ENCODE peak calls at places on chromosomes 13 and 19, in four cellular contexts. One of them, this sample, is unnamed. For H3K36me3, the result is how much of the 10 kb centered on the place peaks cover.

GRCh38 chr19:33905473-33905936 is 108.8 kb downstream of the KCTD15 start:
- DNase-seq in ovary: no peak
- DNase-seq in thyroid gland: peak
- DNase-seq in stomach: no peak
- DNase-seq in this sample: peak

GRCh38 chr13:50990540-50991506 is 81.2 kb downstream of the RNASEH2B start:
- DNase-seq in thyroid gland: no peak
- DNase-seq in ovary: peak
- DNase-seq in stomach: no peak
- DNase-seq in this sample: peak

GRCh38 chr19:55283548-55284393 is at the start of gene BRSK1:
- DNase-seq in thyroid gland: no peak
- DNase-seq in ovary: no peak
- DNase-seq in stomach: peak
- DNase-seq in this sample: peak

GRCh38 chr13:113765241-113765910 is 6.3 kb downstream of the TMEM255B start:
- DNase-seq in thyroid gland: no peak
- DNase-seq in ovary: no peak
- DNase-seq in stomach: no peak
- DNase-seq in this sample: peak

GRCh38 chr13:113835461-113836274 is 28.2 kb downstream of the GAS6 start:
- DNase-seq in ovary: no peak
- DNase-seq in thyroid gland: no peak
- DNase-seq in stomach: no peak
- DNase-seq in this sample: no peak

GRCh38 chr13:102704238-102704750 is 9.4 kb upstream of the METTL21C start:
- DNase-seq in stomach: no peak
- DNase-seq in ovary: no peak
- DNase-seq in thyroid gland: no peak
- DNase-seq in this sample: no peak

GRCh38 chr19:31292639-31293185 is 56.5 kb downstream of the TSHZ3 start:
- DNase-seq in thyroid gland: no peak
- DNase-seq in stomach: no peak
- DNase-seq in ovary: no peak
- DNase-seq in this sample: no peak

GRCh38 chr19:54388803-54389144 is 24.0 kb upstream of the LAIR1 start:
- DNase-seq in stomach: no peak
- DNase-seq in thyroid gland: no peak
- DNase-seq in ovary: no peak
- DNase-seq in this sample: no peak

GRCh38 chr13:104014803-104015645 is 948.8 kb upstream of the SLC10A2 start:
- DNase-seq in stomach: no peak
- DNase-seq in ovary: no peak
- DNase-seq in thyroid gland: no peak
- DNase-seq in this sample: no peak

GRCh38 chr13:54078271-54078670 is 1049.7 kb downstream of the OLFM4 start:
- DNase-seq in stomach: no peak
- DNase-seq in ovary: no peak
- DNase-seq in thyroid gland: no peak
- DNase-seq in this sample: no peak

GRCh38 chr13:43229506-43229905 is 206.1 kb downstream of the DNAJC15 start:
- DNase-seq in thyroid gland: no peak
- DNase-seq in stomach: no peak
- DNase-seq in ovary: no peak
- DNase-seq in this sample: no peak

GRCh38 chr19:35596366-35596999 is 10.5 kb downstream of the PMIS2 start:
- DNase-seq in ovary: no peak
- DNase-seq in thyroid gland: no peak
- DNase-seq in stomach: no peak
- DNase-seq in this sample: no peak

DNA sequence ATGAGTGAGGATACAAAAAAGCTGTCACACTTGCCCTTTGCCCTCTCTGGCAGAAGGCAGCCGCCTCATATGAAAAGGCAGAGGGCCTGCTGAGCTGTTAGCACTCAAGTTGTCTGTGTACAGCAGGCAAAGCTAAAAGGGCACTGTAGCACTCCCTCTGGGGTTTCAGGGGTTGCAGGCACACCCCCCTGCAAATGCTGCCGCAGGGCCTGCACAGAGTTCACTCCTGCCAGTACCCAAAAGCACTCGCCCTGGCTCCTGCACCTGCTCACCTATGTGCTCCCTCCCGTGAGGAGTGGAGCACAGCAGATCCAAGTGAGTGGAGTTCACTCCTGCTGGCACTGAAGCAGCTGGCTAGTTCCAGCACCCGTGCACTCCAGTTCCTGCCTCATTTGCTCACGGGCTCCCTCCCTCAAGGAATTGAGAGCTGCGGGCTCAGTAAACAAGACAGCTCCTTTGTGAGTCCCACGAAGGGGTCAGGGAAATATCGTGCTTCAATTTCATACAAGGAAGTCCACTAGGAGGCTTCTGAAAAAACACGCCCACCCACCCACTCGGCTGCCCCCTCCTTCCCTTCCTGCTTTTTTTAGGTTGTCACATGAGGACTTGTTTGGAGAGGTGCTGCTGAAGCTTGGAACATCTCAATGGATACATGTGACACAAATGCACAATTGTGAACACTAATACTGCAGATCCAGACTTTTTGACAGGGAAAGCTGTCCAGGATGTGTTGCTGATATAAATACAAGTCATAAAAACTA is 9.9 kb upstream of the RCBTB2 start:
- DNase-seq in thyroid gland: peak
- DNase-seq in ovary: peak
- DNase-seq in stomach: peak
- DNase-seq in this sample: peak
- TF ChIP-seq CTCF in thyroid gland: no peak
- TF ChIP-seq CTCF in ovary: no peak
- TF ChIP-seq CTCF in stomach: no peak
- TF ChIP-seq CTCF in this sample: peak

GRCh38 chr13:41467546-41467945 is 10.2 kb downstream of the RGCC start:
- DNase-seq in stomach: no peak
- DNase-seq in thyroid gland: no peak
- DNase-seq in ovary: no peak
- DNase-seq in this sample: no peak
- TF ChIP-seq POLR2A in stomach: no peak
- TF ChIP-seq POLR2A in thyroid gland: no peak
- TF ChIP-seq POLR2A in ovary: no peak
- TF ChIP-seq POLR2A in this sample: no peak

DNA sequence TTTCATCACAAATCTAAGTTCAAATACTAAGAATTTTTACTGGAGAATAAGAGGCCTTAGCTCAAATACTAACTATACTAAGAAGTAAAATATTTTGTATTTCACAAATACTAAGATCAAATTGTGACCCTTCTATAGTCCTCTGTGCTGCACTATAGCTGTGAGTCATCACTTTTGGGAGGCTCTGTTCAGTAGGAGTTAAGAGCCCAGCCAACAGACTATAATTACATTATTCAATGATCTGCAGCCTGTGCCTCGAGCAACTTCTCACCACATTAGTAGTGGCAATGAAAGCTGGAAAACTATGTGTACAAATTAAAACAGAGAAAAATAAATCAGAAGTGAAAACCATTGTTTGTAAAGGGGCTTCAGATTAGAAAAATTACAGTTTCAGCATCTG is 147.3 kb upstream of the GPC6 start:
- DNase-seq in ovary: no peak
- DNase-seq in stomach: no peak
- DNase-seq in thyroid gland: no peak
- DNase-seq in this sample: no peak
- H3K36me3 ChIP-seq in ovary: under half
- H3K36me3 ChIP-seq in stomach: under half
- H3K36me3 ChIP-seq in thyroid gland: under half
- H3K36me3 ChIP-seq in this sample: under half

GRCh38 chr13:41973247-41973741 is 12.4 kb upstream of the VWA8 start:
- DNase-seq in stomach: no peak
- DNase-seq in thyroid gland: peak
- DNase-seq in ovary: no peak
- DNase-seq in this sample: peak
- TF ChIP-seq CTCF in stomach: no peak
- TF ChIP-seq CTCF in thyroid gland: no peak
- TF ChIP-seq CTCF in ovary: no peak
- TF ChIP-seq CTCF in this sample: peak

GRCh38 chr19:676007-676342 is 217 bp upstream of the FSTL3 start:
- DNase-seq in thyroid gland: no peak
- DNase-seq in ovary: no peak
- DNase-seq in stomach: no peak
- DNase-seq in this sample: no peak

GRCh38 chr19:674282-675151 is 1.7 kb upstream of the FSTL3 start:
- DNase-seq in stomach: no peak
- DNase-seq in thyroid gland: no peak
- DNase-seq in ovary: no peak
- DNase-seq in this sample: no peak

GRCh38 chr19:677201-677600 is 1.0 kb downstream of the FSTL3 start:
- DNase-seq in stomach: peak
- DNase-seq in thyroid gland: peak
- DNase-seq in ovary: peak
- DNase-seq in this sample: peak

GRCh38 chr19:677601-678380 is 1.6 kb downstream of the FSTL3 start:
- DNase-seq in ovary: no peak
- DNase-seq in stomach: no peak
- DNase-seq in thyroid gland: no peak
- DNase-seq in this sample: no peak

DNA sequence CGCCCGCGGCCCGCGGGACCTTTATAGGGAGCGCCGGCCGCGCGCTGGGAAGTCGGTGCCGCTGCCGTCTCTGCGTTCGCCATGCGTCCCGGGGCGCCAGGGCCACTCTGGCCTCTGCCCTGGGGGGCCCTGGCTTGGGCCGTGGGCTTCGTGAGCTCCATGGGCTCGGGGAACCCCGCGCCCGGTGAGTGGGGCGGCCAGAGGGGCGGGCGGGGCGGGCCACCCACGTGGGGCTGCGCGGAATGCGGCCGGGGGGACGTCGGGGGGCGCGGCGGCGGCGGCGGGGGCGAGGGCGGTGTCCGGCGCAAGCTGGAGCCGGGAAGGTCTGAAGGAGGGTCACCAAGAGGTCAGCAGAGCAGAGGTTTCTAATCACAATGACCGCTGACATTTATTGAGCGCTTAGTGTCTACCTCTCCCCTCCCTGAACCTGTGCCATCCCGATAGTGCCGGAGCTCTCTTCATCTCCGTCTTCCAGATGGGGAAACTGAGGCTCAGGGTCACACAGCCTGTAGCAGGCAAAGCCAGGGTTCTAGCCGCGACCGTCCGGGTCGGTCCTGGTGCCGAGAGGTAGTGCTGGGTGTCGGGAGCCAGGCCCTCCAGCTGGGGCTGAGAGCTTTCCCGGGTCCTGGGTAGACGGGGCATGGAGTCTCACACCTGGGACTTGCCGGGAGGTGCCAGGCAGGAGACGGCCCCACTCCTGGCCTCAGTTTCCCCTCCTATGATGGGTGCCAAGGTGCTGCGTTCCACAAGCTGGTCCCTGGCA is at the start of gene FSTL3:
- DNase-seq in stomach: no peak
- DNase-seq in ovary: no peak
- DNase-seq in thyroid gland: no peak
- DNase-seq in this sample: no peak
- TF ChIP-seq POLR2A in stomach: no peak
- TF ChIP-seq POLR2A in ovary: peak
- TF ChIP-seq POLR2A in thyroid gland: peak
- TF ChIP-seq POLR2A in this sample: no peak

GRCh38 chr13:83563499-83563898 is 318.8 kb downstream of the SLITRK1 start:
- DNase-seq in thyroid gland: no peak
- DNase-seq in ovary: no peak
- DNase-seq in stomach: no peak
- DNase-seq in this sample: no peak
- H3K36me3 ChIP-seq in thyroid gland: under half
- H3K36me3 ChIP-seq in ovary: under half
- H3K36me3 ChIP-seq in stomach: under half
- H3K36me3 ChIP-seq in this sample: under half

GRCh38 chr19:58408152-58409009 is at the start of gene ZNF584:
- DNase-seq in ovary: peak
- DNase-seq in thyroid gland: peak
- DNase-seq in stomach: peak
- DNase-seq in this sample: peak

GRCh38 chr19:58407658-58408151 is 744 bp upstream of the ZNF584 start:
- DNase-seq in stomach: no peak
- DNase-seq in thyroid gland: no peak
- DNase-seq in ovary: peak
- DNase-seq in this sample: no peak

GRCh38 chr19:58409010-58409790 is 751 bp downstream of the ZNF584 start:
- DNase-seq in thyroid gland: peak
- DNase-seq in stomach: no peak
- DNase-seq in ovary: peak
- DNase-seq in this sample: no peak

GRCh38 chr19:58401825-58402433 is 6.5 kb downstream of the RNF225 start:
- DNase-seq in stomach: no peak
- DNase-seq in thyroid gland: no peak
- DNase-seq in ovary: no peak
- DNase-seq in this sample: no peak

GRCh38 chr19:58406818-58407657 is 1.4 kb upstream of the ZNF584 start:
- DNase-seq in ovary: no peak
- DNase-seq in thyroid gland: no peak
- DNase-seq in stomach: no peak
- DNase-seq in this sample: no peak
- TF ChIP-seq CTCF in ovary: no peak
- TF ChIP-seq CTCF in thyroid gland: no peak
- TF ChIP-seq CTCF in stomach: peak
- TF ChIP-seq CTCF in this sample: peak

GRCh38 chr19:23762884-23763711 is 4.4 kb upstream of the ZNF681 start:
- DNase-seq in thyroid gland: peak
- DNase-seq in ovary: peak
- DNase-seq in stomach: peak
- DNase-seq in this sample: peak

GRCh38 chr19:23762548-23762883 is 3.8 kb upstream of the ZNF681 start:
- DNase-seq in stomach: no peak
- DNase-seq in thyroid gland: no peak
- DNase-seq in ovary: no peak
- DNase-seq in this sample: no peak

DNA sequence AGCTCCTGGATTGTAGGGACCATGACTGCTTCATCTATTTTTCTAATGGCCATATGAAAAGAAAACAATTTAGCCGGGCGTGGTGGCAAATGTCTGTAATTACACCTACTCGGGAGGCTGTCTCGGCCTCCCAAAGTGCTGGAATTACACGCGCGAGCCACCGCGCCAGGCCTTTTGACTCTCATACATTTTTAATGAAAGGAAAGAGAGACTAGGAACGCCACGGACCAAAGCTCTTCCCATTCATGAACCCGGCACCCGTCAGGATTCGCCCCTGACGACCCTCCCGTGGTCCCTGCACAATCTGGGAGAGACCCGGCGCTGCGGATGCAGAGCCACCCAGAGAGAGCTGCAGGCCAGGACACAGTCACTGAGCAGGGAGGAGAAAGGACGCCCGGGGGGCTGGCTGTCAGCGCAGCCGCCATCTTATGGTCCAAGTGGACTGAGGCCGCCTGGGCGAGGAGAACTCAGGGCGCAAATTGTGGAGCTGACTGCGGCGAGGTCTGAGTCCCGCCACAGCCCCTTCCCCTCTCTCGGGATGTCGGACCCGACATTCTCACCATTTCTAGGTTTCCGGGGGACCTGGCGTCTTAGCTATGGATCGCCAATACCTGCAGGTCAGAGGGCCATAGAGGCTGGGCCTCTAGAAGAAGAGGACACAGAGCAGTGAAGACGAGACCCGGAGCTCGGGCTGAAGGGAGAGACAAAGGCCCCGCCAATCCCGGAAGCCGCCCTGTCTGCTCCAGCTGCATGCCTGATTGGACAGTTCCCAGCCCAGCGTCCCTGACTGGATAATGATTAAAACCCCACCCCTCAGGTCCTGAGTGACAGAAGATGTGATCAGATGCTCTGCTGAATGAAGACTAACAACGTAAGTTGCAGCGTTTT is at the start of gene ZNF681:
- DNase-seq in stomach: peak
- DNase-seq in ovary: peak
- DNase-seq in thyroid gland: peak
- DNase-seq in this sample: peak
- TF ChIP-seq POLR2A in stomach: no peak
- TF ChIP-seq POLR2A in ovary: no peak
- TF ChIP-seq POLR2A in thyroid gland: peak
- TF ChIP-seq POLR2A in this sample: peak

GRCh38 chr19:41906271-41906670 is 22.0 kb downstream of the ERFL start:
- DNase-seq in stomach: no peak
- DNase-seq in ovary: no peak
- DNase-seq in thyroid gland: no peak
- DNase-seq in this sample: no peak
- H3K36me3 ChIP-seq in stomach: half or more
- H3K36me3 ChIP-seq in ovary: under half
- H3K36me3 ChIP-seq in thyroid gland: half or more
- H3K36me3 ChIP-seq in this sample: half or more

This sample was measured in heart left ventricle.